ENCODE peak calls at places on chromosomes 5 and 9, in four cellular contexts. P is K562, O is GM12878, A is HepG2. C is an unnamed sample.

GRCh38 chr5:158502686-158503085 is 597.0 kb downstream of the EBF1 start:
- DNase-seq in P (no peak), O (no peak), A (no peak), C (no peak)

GRCh38 chr5:7317751-7318150 is 78.2 kb upstream of the ADCY2 start:
- DNase-seq in P (no peak), O (no peak), A (no peak), C (no peak)

GRCh38 chr9:761793-762190 is 79.7 kb upstream of the DMRT1 start:
- DNase-seq in P (no peak), O (no peak), A (no peak), C (no peak)

GRCh38 chr5:98096155-98096554 is 677.3 kb upstream of the RGMB start:
- DNase-seq in P (no peak), O (no peak), A (no peak), C (no peak)

GRCh38 chr9:127854169-127854833 is at the start of gene ENG:
- DNase-seq in P (no peak), O (no peak), A (no peak), C (no peak)

GRCh38 chr9:133998915-133999580 is 6.9 kb upstream of the VAV2 start:
- DNase-seq in P (no peak), O (no peak), A (no peak), C (no peak)

GRCh38 chr5:103111458-103111857 is 8.5 kb downstream of the GIN1 start:
- DNase-seq in P (no peak), O (no peak), A (no peak), C (no peak)

GRCh38 chr5:1436681-1437080 is 8.6 kb downstream of the SLC6A3 start:
- DNase-seq in P (no peak), O (no peak), A (no peak), C (no peak)

GRCh38 chr5:58842851-58843250 is 260.0 kb downstream of the RAB3C start:
- DNase-seq in P (no peak), O (no peak), A (no peak), C (no peak)

GRCh38 chr5:2865856-2866546 is 114.5 kb upstream of the IRX2 start:
- DNase-seq in P (no peak), O (no peak), A (no peak), C (no peak)

GRCh38 chr9:24333629-24334028 is 212.1 kb downstream of the IZUMO3 start:
- DNase-seq in P (no peak), O (no peak), A (no peak), C (no peak)

GRCh38 chr5:15074651-15075050 is 203.1 kb upstream of the ANKH start:
- DNase-seq in P (no peak), O (no peak), A (no peak), C (no peak)

GRCh38 chr5:158814521-158814920 is 285.2 kb downstream of the EBF1 start:
- DNase-seq in P (no peak), O (no peak), A (no peak), C (no peak)

GRCh38 chr5:151684690-151685361 is 1.9 kb downstream of the SPARC start:
- DNase-seq in P (no peak), O (no peak), A (no peak), C (no peak)

GRCh38 chr5:81151546-81151945 is 81.6 kb upstream of the CKMT2 start:
- DNase-seq in P (no peak), O (no peak), A (no peak), C (no peak)

GRCh38 chr9:37026085-37026935 is 7.8 kb downstream of the PAX5 start:
- DNase-seq in P (no peak), O (no peak), A (no peak), C (peak)

GRCh38 chr5:110161162-110161561 is 471.4 kb downstream of the MAN2A1 start:
- DNase-seq in P (no peak), O (no peak), A (no peak), C (no peak)

GRCh38 chr9:126108240-126108639 is 218.4 kb upstream of the MVB12B start:
- DNase-seq in P (no peak), O (no peak), A (no peak), C (peak)

GRCh38 chr5:142871056-142871879 is 101.1 kb downstream of the ARHGAP26 start:
- DNase-seq in P (no peak), O (no peak), A (no peak), C (no peak)

GRCh38 chr5:142597546-142598337 is 88.1 kb downstream of the FGF1 start:
- DNase-seq in P (peak), O (no peak), A (peak), C (peak)

GRCh38 chr5:180251141-180251540 is 40.7 kb downstream of the MAPK9 start:
- DNase-seq in P (no peak), O (no peak), A (no peak), C (no peak)

GRCh38 chr5:33321026-33321425 is 119.7 kb upstream of the TARS1 start:
- DNase-seq in P (no peak), O (no peak), A (no peak), C (no peak)

GRCh38 chr5:84614907-84615306 is 230.2 kb upstream of the EDIL3 start:
- DNase-seq in P (no peak), O (no peak), A (no peak), C (no peak)

GRCh38 chr5:178241259-178241658 is 8.7 kb upstream of the PHYKPL start:
- DNase-seq in P (no peak), O (no peak), A (no peak), C (no peak)

GRCh38 chr9:135394131-135394530 is 85.5 kb upstream of the PPP1R26 start:
- DNase-seq in P (no peak), O (no peak), A (no peak), C (no peak)

GRCh38 chr9:116274293-116274692 is 120.7 kb downstream of the PAPPA start:
- DNase-seq in P (no peak), O (no peak), A (no peak), C (no peak)

GRCh38 chr5:15993334-15993733 is 186.3 kb downstream of the MARCHF11 start:
- DNase-seq in P (no peak), O (no peak), A (no peak), C (no peak)

GRCh38 chr9:96015876-96016686 is 140.6 kb downstream of the ERCC6L2 start:
- DNase-seq in P (no peak), O (peak), A (no peak), C (no peak)

GRCh38 chr5:160460377-160461049 is 38.9 kb downstream of the PTTG1 start:
- DNase-seq in P (peak), O (no peak), A (no peak), C (no peak)

GRCh38 chr9:98950262-98950661 is 6.6 kb downstream of the COL15A1 start:
- DNase-seq in P (no peak), O (no peak), A (no peak), C (no peak)

GRCh38 chr5:145062280-145062679 is 772.9 kb downstream of the PRELID2 start:
- DNase-seq in P (no peak), O (no peak), A (no peak), C (no peak)

GRCh38 chr5:171984748-171985419 is 21.6 kb downstream of the FBXW11 start:
- DNase-seq in P (no peak), O (no peak), A (no peak), C (no peak)

GRCh38 chr5:157476699-157477408 is 16.8 kb downstream of the NIPAL4 start:
- DNase-seq in P (peak), O (no peak), A (peak), C (peak)
- TF ChIP-seq SP1 in P (no peak), O (no peak), A (no peak), C (no peak)

DNA sequence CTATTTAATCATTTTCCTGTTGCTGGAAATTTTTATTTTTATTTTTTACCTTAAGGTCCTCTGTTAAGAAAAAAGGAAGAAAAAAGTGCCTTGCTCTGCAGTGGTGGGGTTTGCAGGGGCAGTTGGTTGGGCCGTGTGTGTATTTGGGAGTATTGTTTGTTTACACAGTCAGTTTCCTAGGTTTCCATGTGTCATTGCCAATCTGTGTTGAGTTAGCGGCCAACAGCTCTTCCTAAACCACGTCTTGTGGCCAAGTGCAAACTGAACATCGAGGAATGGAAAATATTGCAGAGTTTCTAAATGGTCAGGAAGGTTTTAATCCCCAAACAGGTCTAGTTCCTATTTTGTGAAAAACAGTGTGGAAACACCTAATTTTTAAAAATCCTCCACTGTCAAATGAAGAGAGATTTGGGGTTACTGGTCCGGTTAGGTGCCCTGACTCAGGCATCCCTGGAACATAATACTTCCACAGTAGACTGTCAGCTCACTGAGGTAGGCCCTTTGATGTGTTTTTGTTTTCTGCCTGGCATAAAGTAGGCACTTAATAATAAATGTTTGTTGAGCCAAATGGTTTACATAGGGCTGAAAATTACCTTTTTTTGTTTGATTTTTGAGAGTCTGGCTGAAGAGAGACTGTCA is 37.0 kb downstream of the MAMDC2 start:
- DNase-seq in P (no peak), O (no peak), A (peak), C (no peak)
- TF ChIP-seq FOXK2 in P (no peak), O (no peak), A (no peak), C (no peak)

DNA sequence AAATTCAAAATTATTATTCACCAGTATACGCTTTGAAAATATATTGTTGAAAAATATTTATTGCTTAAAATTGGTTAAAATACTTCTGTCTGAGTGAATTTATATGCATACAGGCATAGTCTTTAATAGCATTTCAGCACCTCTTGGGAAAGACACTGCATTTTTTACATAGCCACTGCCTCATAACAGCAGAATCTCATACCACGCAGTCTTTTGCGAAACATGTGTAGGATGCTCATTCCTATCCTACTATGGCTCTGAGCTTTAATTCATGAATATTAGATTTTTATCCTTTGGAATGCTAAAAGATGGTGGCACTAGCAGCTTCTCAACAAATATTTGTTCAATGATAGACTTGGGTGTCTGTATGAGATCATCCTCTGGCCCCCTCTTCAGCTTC is 94.0 kb upstream of the SH3GL2 start:
- DNase-seq in P (no peak), O (no peak), A (no peak), C (no peak)
- TF ChIP-seq SP1 in P (no peak), O (no peak), A (no peak), C (no peak)

GRCh38 chr5:74462356-74462755 is 178.2 kb downstream of the ENC1 start:
- DNase-seq in P (no peak), O (no peak), A (no peak), C (no peak)
- TF ChIP-seq FOXK2 in P (no peak), O (no peak), A (no peak), C (no peak)

GRCh38 chr9:128899566-128900322 is 17.8 kb downstream of the LRRC8A start:
- DNase-seq in P (no peak), O (no peak), A (no peak), C (no peak)
- TF ChIP-seq SP1 in P (no peak), O (no peak), A (no peak), C (no peak)

C was measured in HEK293T.